ENCODE peak calls at places on chromosomes 11 and 22, in six cellular contexts. O is fibroblast of lung, V is endothelial cell, H is WTC11, X is cardiac fibroblast, K is neural crest cell. Y is an unnamed sample.

GRCh38 chr22:27501191-27501936 is 300.2 kb downstream of the MN1 start:
- DNase-seq in O (no peak), V (no peak), H (no peak), X (no peak), K (no peak), Y (no peak)

GRCh38 chr22:25497269-25497668 is 67.2 kb upstream of the GRK3 start:
- DNase-seq in O (no peak), V (no peak), H (no peak), X (peak), K (no peak), Y (no peak)

GRCh38 chr11:67355023-67355793 is 1.9 kb upstream of the POLD4 start:
- DNase-seq in O (no peak), V (no peak), H (no peak), X (no peak), K (no peak), Y (no peak)

GRCh38 chr22:27801197-27801615 is 350 bp downstream of the MN1 start:
- DNase-seq in O (no peak), V (peak), H (peak), X (peak), K (peak), Y (no peak)

GRCh38 chr11:92393218-92393617 is 168.6 kb downstream of the FAT3 start:
- DNase-seq in O (no peak), V (no peak), H (no peak), X (no peak), K (no peak), Y (no peak)

GRCh38 chr11:111605681-111606080 is 3.4 kb downstream of the SIK2 start:
- DNase-seq in O (no peak), V (no peak), H (no peak), X (no peak), K (no peak), Y (no peak)

GRCh38 chr22:41876275-41876674 is 38.6 kb downstream of the SHISA8 start:
- DNase-seq in O (peak), V (no peak), H (no peak), X (no peak), K (no peak), Y (no peak)

GRCh38 chr11:122922893-122923292 is 40.3 kb downstream of the JHY start:
- DNase-seq in O (no peak), V (no peak), H (no peak), X (no peak), K (no peak), Y (no peak)

GRCh38 chr11:1157645-1158591 is at the start of gene MUC5AC:
- DNase-seq in O (no peak), V (no peak), H (peak), X (no peak), K (no peak), Y (no peak)

GRCh38 chr11:47524200-47524874 is 28.6 kb downstream of the CELF1 start:
- DNase-seq in O (no peak), V (no peak), H (no peak), X (no peak), K (no peak), Y (no peak)

GRCh38 chr11:19349340-19350025 is 108.7 kb upstream of the E2F8 start:
- DNase-seq in O (no peak), V (no peak), H (no peak), X (peak), K (no peak), Y (no peak)

GRCh38 chr11:32072872-32073661 is 17.8 kb upstream of the RCN1 start:
- DNase-seq in O (no peak), V (no peak), H (peak), X (no peak), K (peak), Y (no peak)

GRCh38 chr22:23212061-23213030 is 32.0 kb downstream of the BCR start:
- DNase-seq in O (no peak), V (no peak), H (no peak), X (no peak), K (no peak), Y (no peak)

GRCh38 chr11:116258821-116259220 is 514.0 kb downstream of the BUD13 start:
- DNase-seq in O (no peak), V (no peak), H (no peak), X (no peak), K (no peak), Y (no peak)

GRCh38 chr11:105000167-105000566 is 22.8 kb downstream of the CASP5 start:
- DNase-seq in O (no peak), V (peak), H (peak), X (no peak), K (no peak), Y (no peak)
- TF ChIP-seq CTCF in O (no peak), V (no peak), H (peak), X (peak), K (no peak), Y (no peak)

DNA sequence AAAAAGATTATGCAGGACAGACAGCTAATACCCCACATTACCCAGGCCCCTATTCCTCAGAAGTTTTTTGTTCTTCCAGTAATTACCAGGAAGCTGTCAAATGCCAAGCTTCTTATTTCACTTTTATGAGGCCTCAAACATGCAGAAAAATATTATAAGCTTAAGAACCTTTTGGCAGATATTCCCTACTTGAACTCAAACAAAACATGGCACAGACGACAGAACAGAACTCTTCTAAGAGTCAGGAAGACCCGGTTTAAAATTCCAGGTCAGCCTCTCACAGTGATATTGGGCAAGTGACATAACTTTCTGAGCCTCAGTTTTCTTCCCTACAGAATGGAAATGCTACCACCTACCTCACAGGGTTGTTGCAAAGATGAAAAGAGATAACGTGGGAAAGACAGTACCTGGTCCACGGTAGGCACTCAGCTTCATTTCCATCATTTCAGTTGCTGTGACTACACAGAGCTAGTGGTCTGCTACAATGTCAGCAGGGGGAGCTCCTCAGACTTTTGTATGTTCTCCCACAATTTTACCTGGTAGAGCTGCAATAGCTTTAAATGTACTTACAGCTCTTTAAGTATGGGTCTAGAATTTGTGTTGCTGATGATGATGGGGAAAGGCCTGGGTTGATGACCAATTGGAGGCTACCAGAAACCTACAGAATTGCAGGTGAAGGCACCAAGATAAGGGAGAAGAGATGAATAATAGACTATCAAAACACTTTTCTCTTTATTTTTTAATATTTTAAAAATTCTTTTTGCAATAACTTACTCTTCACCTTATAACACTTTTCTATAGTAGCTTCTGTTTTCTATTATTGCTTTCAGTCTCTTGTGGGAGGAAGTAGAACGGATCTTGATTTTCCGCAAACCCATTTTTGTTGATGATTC is 98.3 kb upstream of the CHRM4 start:
- DNase-seq in O (peak), V (peak), H (peak), X (peak), K (peak), Y (no peak)
- TF ChIP-seq CTCF in O (peak), V (peak), H (peak), X (peak), K (peak), Y (no peak)

GRCh38 chr11:133619973-133620372 is 87.7 kb upstream of the OPCML start:
- DNase-seq in O (no peak), V (no peak), H (no peak), X (no peak), K (no peak), Y (no peak)
- TF ChIP-seq CTCF in O (no peak), V (peak), H (no peak), X (no peak), K (peak), Y (no peak)

GRCh38 chr11:81658722-81659121 is 1074.9 kb downstream of the FAM181B start:
- DNase-seq in O (peak), V (no peak), H (peak), X (peak), K (no peak), Y (no peak)
- TF ChIP-seq CTCF in O (peak), V (peak), H (peak), X (peak), K (peak), Y (no peak)

Y was measured in ascending aorta.